ENCODE peak calls at places on chromosomes 6 and 20, in eight cellular contexts. One of them, this sample, is unnamed.

GRCh38 chr6:21496749-21497148 is 96.8 kb upstream of the SOX4 start:
- DNase-seq in coronary artery: no peak
- DNase-seq in ovary: no peak
- DNase-seq in psoas muscle: no peak
- DNase-seq in naive thymus-derived CD4-positive, alpha-beta T cell: no peak
- DNase-seq in Peyer's patch: no peak
- DNase-seq in neural progenitor cell: no peak
- DNase-seq in right cardiac atrium: no peak
- DNase-seq in this sample: no peak

GRCh38 chr20:35462351-35462750 is 7.0 kb downstream of the CEP250 start:
- DNase-seq in coronary artery: no peak
- DNase-seq in ovary: no peak
- DNase-seq in psoas muscle: no peak
- DNase-seq in naive thymus-derived CD4-positive, alpha-beta T cell: no peak
- DNase-seq in Peyer's patch: no peak
- DNase-seq in neural progenitor cell: no peak
- DNase-seq in right cardiac atrium: no peak
- DNase-seq in this sample: no peak

GRCh38 chr20:56624786-56625681 is 4.1 kb upstream of the TFAP2C start:
- DNase-seq in coronary artery: no peak
- DNase-seq in ovary: no peak
- DNase-seq in psoas muscle: no peak
- DNase-seq in naive thymus-derived CD4-positive, alpha-beta T cell: no peak
- DNase-seq in Peyer's patch: no peak
- DNase-seq in neural progenitor cell: peak
- DNase-seq in right cardiac atrium: no peak
- DNase-seq in this sample: no peak

GRCh38 chr20:62356948-62357667 is 10.0 kb downstream of the LAMA5 start:
- DNase-seq in coronary artery: no peak
- DNase-seq in ovary: peak
- DNase-seq in psoas muscle: peak
- DNase-seq in naive thymus-derived CD4-positive, alpha-beta T cell: no peak
- DNase-seq in Peyer's patch: no peak
- DNase-seq in neural progenitor cell: no peak
- DNase-seq in right cardiac atrium: peak
- DNase-seq in this sample: peak

GRCh38 chr20:62705626-62706025 is 3.0 kb upstream of the NTSR1 start:
- DNase-seq in coronary artery: no peak
- DNase-seq in ovary: no peak
- DNase-seq in psoas muscle: no peak
- DNase-seq in naive thymus-derived CD4-positive, alpha-beta T cell: no peak
- DNase-seq in Peyer's patch: no peak
- DNase-seq in neural progenitor cell: no peak
- DNase-seq in right cardiac atrium: peak
- DNase-seq in this sample: no peak

GRCh38 chr6:31399589-31400466 is 3.6 kb upstream of the MICA start:
- DNase-seq in coronary artery: peak
- DNase-seq in ovary: peak
- DNase-seq in psoas muscle: peak
- DNase-seq in naive thymus-derived CD4-positive, alpha-beta T cell: peak
- DNase-seq in Peyer's patch: peak
- DNase-seq in neural progenitor cell: peak
- DNase-seq in right cardiac atrium: peak
- DNase-seq in this sample: peak

GRCh38 chr6:71254323-71254722 is 34.3 kb upstream of the OGFRL1 start:
- DNase-seq in coronary artery: no peak
- DNase-seq in ovary: no peak
- DNase-seq in psoas muscle: no peak
- DNase-seq in naive thymus-derived CD4-positive, alpha-beta T cell: no peak
- DNase-seq in Peyer's patch: no peak
- DNase-seq in neural progenitor cell: peak
- DNase-seq in right cardiac atrium: no peak
- DNase-seq in this sample: peak

GRCh38 chr6:93819189-93819588 is 399.8 kb upstream of the EPHA7 start:
- DNase-seq in coronary artery: no peak
- DNase-seq in ovary: no peak
- DNase-seq in psoas muscle: no peak
- DNase-seq in naive thymus-derived CD4-positive, alpha-beta T cell: no peak
- DNase-seq in Peyer's patch: no peak
- DNase-seq in neural progenitor cell: no peak
- DNase-seq in right cardiac atrium: no peak
- DNase-seq in this sample: peak

GRCh38 chr20:478010-478948 is 15.9 kb upstream of the TBC1D20 start:
- DNase-seq in coronary artery: no peak
- DNase-seq in ovary: no peak
- DNase-seq in psoas muscle: no peak
- DNase-seq in naive thymus-derived CD4-positive, alpha-beta T cell: no peak
- DNase-seq in Peyer's patch: no peak
- DNase-seq in neural progenitor cell: no peak
- DNase-seq in right cardiac atrium: no peak
- DNase-seq in this sample: no peak

GRCh38 chr6:125415921-125416320 is 114.2 kb upstream of the HDDC2 start:
- DNase-seq in coronary artery: no peak
- DNase-seq in ovary: no peak
- DNase-seq in psoas muscle: no peak
- DNase-seq in naive thymus-derived CD4-positive, alpha-beta T cell: no peak
- DNase-seq in Peyer's patch: no peak
- DNase-seq in neural progenitor cell: no peak
- DNase-seq in right cardiac atrium: no peak
- DNase-seq in this sample: no peak

GRCh38 chr20:3670511-3670910 is 7.3 kb upstream of the GFRA4 start:
- DNase-seq in coronary artery: no peak
- DNase-seq in ovary: no peak
- DNase-seq in psoas muscle: no peak
- DNase-seq in naive thymus-derived CD4-positive, alpha-beta T cell: no peak
- DNase-seq in Peyer's patch: no peak
- DNase-seq in neural progenitor cell: peak
- DNase-seq in right cardiac atrium: no peak
- DNase-seq in this sample: peak

GRCh38 chr6:136706431-136706830 is 85.8 kb downstream of the MAP3K5 start:
- DNase-seq in coronary artery: no peak
- DNase-seq in ovary: peak
- DNase-seq in psoas muscle: no peak
- DNase-seq in naive thymus-derived CD4-positive, alpha-beta T cell: no peak
- DNase-seq in Peyer's patch: no peak
- DNase-seq in neural progenitor cell: no peak
- DNase-seq in right cardiac atrium: no peak
- DNase-seq in this sample: no peak

GRCh38 chr20:4519530-4519929 is 202.2 kb upstream of the PRND start:
- DNase-seq in coronary artery: no peak
- DNase-seq in ovary: no peak
- DNase-seq in psoas muscle: no peak
- DNase-seq in naive thymus-derived CD4-positive, alpha-beta T cell: no peak
- DNase-seq in Peyer's patch: no peak
- DNase-seq in neural progenitor cell: peak
- DNase-seq in right cardiac atrium: no peak
- DNase-seq in this sample: peak

GRCh38 chr6:110233769-110234374 is 53.6 kb downstream of the CDC40 start:
- DNase-seq in coronary artery: no peak
- DNase-seq in ovary: no peak
- DNase-seq in psoas muscle: no peak
- DNase-seq in naive thymus-derived CD4-positive, alpha-beta T cell: no peak
- DNase-seq in Peyer's patch: no peak
- DNase-seq in neural progenitor cell: no peak
- DNase-seq in right cardiac atrium: no peak
- DNase-seq in this sample: no peak

GRCh38 chr6:1554881-1555569 is 54.7 kb upstream of the FOXC1 start:
- DNase-seq in coronary artery: no peak
- DNase-seq in ovary: peak
- DNase-seq in psoas muscle: peak
- DNase-seq in naive thymus-derived CD4-positive, alpha-beta T cell: peak
- DNase-seq in Peyer's patch: peak
- DNase-seq in neural progenitor cell: peak
- DNase-seq in right cardiac atrium: peak
- DNase-seq in this sample: peak

GRCh38 chr6:108726726-108727339 is 121.4 kb upstream of the ARMC2 start:
- DNase-seq in coronary artery: no peak
- DNase-seq in ovary: no peak
- DNase-seq in psoas muscle: no peak
- DNase-seq in naive thymus-derived CD4-positive, alpha-beta T cell: no peak
- DNase-seq in Peyer's patch: no peak
- DNase-seq in neural progenitor cell: no peak
- DNase-seq in right cardiac atrium: no peak
- DNase-seq in this sample: no peak

DNA sequence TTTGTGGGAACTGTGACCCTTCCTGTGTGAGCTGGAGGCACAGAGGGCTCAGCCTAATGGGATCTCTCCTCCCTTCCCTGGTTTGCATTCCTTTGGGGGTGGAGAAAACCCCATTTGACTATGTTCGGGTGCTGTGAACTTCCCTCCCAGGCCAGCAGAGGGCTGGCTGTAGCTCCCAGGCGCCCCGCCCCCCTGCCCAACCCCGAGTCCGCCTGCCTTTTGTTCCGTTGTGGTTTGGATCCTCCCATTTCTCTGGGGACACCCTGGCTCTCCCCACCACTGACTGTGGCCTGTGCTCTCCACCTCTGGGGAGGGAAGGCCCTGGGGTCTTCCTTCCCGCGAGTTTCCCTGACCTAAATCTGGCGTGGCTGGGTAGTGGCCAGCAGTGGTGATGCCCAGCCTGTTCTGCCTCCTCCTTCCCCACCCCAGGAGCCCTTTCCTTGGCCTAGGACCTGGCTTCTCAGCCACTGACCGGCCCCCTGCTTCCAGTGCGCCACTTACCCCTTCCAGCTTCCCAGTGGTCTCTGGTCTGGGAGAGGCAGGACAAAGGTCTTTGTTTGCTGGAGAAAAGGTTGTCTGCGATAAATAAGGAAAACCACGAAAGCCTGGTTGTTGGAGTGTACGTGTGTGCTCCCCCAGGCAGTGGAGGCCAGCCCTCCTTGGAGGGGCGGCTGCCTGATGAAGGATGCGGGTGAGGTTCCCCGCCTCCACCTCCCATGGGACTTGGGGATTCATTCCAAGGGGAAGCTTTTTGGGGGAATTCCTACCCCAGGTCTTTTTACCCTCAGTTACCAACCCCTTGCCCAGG is 5.0 kb downstream of the VEGFA start:
- DNase-seq in coronary artery: no peak
- DNase-seq in ovary: peak
- DNase-seq in psoas muscle: peak
- DNase-seq in naive thymus-derived CD4-positive, alpha-beta T cell: peak
- DNase-seq in Peyer's patch: peak
- DNase-seq in neural progenitor cell: peak
- DNase-seq in right cardiac atrium: peak
- DNase-seq in this sample: peak
- H3K27ac ChIP-seq in coronary artery: no peak
- H3K27ac ChIP-seq in ovary: no peak
- H3K27ac ChIP-seq in psoas muscle: peak
- H3K27ac ChIP-seq in naive thymus-derived CD4-positive, alpha-beta T cell: no peak
- H3K27ac ChIP-seq in Peyer's patch: peak
- H3K27ac ChIP-seq in neural progenitor cell: no peak
- H3K27ac ChIP-seq in right cardiac atrium: peak
- H3K27ac ChIP-seq in this sample: peak

GRCh38 chr6:167125950-167126349 is 3.1 kb downstream of the CCR6 start:
- DNase-seq in coronary artery: no peak
- DNase-seq in ovary: no peak
- DNase-seq in psoas muscle: no peak
- DNase-seq in naive thymus-derived CD4-positive, alpha-beta T cell: no peak
- DNase-seq in Peyer's patch: no peak
- DNase-seq in neural progenitor cell: no peak
- DNase-seq in right cardiac atrium: no peak
- DNase-seq in this sample: no peak
- H3K27ac ChIP-seq in coronary artery: no peak
- H3K27ac ChIP-seq in ovary: no peak
- H3K27ac ChIP-seq in psoas muscle: no peak
- H3K27ac ChIP-seq in naive thymus-derived CD4-positive, alpha-beta T cell: no peak
- H3K27ac ChIP-seq in Peyer's patch: no peak
- H3K27ac ChIP-seq in neural progenitor cell: no peak
- H3K27ac ChIP-seq in right cardiac atrium: no peak
- H3K27ac ChIP-seq in this sample: no peak

GRCh38 chr20:5608104-5608447 is 142.1 kb upstream of the SHLD1 start:
- DNase-seq in coronary artery: no peak
- DNase-seq in ovary: no peak
- DNase-seq in psoas muscle: no peak
- DNase-seq in naive thymus-derived CD4-positive, alpha-beta T cell: no peak
- DNase-seq in Peyer's patch: no peak
- DNase-seq in neural progenitor cell: peak
- DNase-seq in right cardiac atrium: no peak
- DNase-seq in this sample: no peak
- H3K27ac ChIP-seq in coronary artery: peak
- H3K27ac ChIP-seq in ovary: no peak
- H3K27ac ChIP-seq in psoas muscle: no peak
- H3K27ac ChIP-seq in naive thymus-derived CD4-positive, alpha-beta T cell: peak
- H3K27ac ChIP-seq in Peyer's patch: peak
- H3K27ac ChIP-seq in neural progenitor cell: no peak
- H3K27ac ChIP-seq in right cardiac atrium: peak
- H3K27ac ChIP-seq in this sample: no peak

GRCh38 chr6:148521158-148521557 is 178.5 kb downstream of the SASH1 start:
- DNase-seq in coronary artery: no peak
- DNase-seq in ovary: no peak
- DNase-seq in psoas muscle: no peak
- DNase-seq in naive thymus-derived CD4-positive, alpha-beta T cell: no peak
- DNase-seq in Peyer's patch: no peak
- DNase-seq in neural progenitor cell: no peak
- DNase-seq in right cardiac atrium: no peak
- DNase-seq in this sample: no peak
- H3K27ac ChIP-seq in coronary artery: peak
- H3K27ac ChIP-seq in ovary: no peak
- H3K27ac ChIP-seq in psoas muscle: peak
- H3K27ac ChIP-seq in naive thymus-derived CD4-positive, alpha-beta T cell: no peak
- H3K27ac ChIP-seq in Peyer's patch: peak
- H3K27ac ChIP-seq in neural progenitor cell: no peak
- H3K27ac ChIP-seq in right cardiac atrium: no peak
- H3K27ac ChIP-seq in this sample: no peak

DNA sequence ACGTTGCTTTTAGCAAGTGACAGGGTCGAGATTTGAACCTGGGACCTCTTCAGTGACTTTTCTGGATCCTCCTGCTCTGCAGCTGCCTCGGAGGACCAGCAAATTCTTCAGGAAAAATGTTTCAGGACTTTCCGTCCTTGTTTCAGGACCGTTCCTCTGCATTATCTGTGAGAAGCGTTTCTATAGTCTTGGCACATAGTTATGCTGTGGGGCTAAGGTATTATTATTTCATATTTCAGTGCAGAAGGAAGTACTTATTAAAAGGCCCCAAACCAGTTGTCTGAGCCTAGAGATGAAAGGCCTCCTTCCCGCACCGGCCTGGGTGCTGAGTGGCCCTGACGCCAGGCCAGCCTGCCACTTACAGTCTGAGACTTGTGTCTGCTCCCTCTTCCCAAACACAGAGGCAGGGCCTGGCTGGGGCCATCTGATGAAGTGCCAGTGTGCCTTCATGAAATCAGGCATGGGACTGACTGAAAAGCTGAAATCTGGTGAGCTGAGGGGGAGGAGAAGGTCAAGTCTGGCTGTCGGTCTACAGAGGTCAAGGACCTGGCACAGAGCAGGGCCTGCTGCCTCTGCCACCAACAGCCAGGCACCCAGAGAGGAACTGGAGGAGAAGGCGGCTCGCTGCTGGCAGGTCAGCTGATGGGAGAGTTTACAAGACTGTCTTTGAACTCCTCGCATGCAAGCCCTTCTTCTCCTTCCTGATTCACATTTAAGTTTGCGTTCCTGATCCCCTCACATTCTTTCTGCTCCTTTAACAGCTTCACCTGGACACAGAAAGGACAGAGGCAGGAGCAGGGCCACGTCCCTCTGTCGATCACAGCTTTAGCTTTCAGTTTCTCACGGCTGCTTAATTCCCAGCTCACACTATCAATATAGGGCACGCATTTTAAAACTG is 8.9 kb upstream of the QKI start:
- DNase-seq in coronary artery: no peak
- DNase-seq in ovary: peak
- DNase-seq in psoas muscle: peak
- DNase-seq in naive thymus-derived CD4-positive, alpha-beta T cell: peak
- DNase-seq in Peyer's patch: no peak
- DNase-seq in neural progenitor cell: no peak
- DNase-seq in right cardiac atrium: peak
- DNase-seq in this sample: no peak
- H3K27ac ChIP-seq in coronary artery: peak
- H3K27ac ChIP-seq in ovary: peak
- H3K27ac ChIP-seq in psoas muscle: peak
- H3K27ac ChIP-seq in naive thymus-derived CD4-positive, alpha-beta T cell: peak
- H3K27ac ChIP-seq in Peyer's patch: peak
- H3K27ac ChIP-seq in neural progenitor cell: no peak
- H3K27ac ChIP-seq in right cardiac atrium: peak
- H3K27ac ChIP-seq in this sample: no peak

This sample was measured in SJCRH30.